ENCODE peak calls at places on chromosome 3, in five cellular contexts. One of them, this sample, is unnamed.

GRCh38 chr3:28476194-28476593 is 127.6 kb upstream of the AZI2 start:
- DNase-seq in small intestine: peak; percentile 4
- DNase-seq in trophoblast cell: no peak
- DNase-seq in ovary: no peak
- DNase-seq in DND-41: no peak
- DNase-seq in this sample: no peak

GRCh38 chr3:195260286-195260905 is 10.6 kb downstream of the XXYLT1 start:
- DNase-seq in ovary: peak; percentile 49
- DNase-seq in DND-41: no peak
- DNase-seq in small intestine: peak; percentile 45
- DNase-seq in trophoblast cell: no peak
- DNase-seq in this sample: no peak

GRCh38 chr3:194134231-194134756 is 1.7 kb upstream of the HES1 start:
- DNase-seq in DND-41: peak; percentile 75
- DNase-seq in small intestine: peak; percentile 49
- DNase-seq in ovary: no peak
- DNase-seq in trophoblast cell: peak; percentile 67
- DNase-seq in this sample: no peak

GRCh38 chr3:32577621-32578556 is 7.2 kb upstream of the DYNC1LI1 start:
- DNase-seq in trophoblast cell: no peak
- DNase-seq in DND-41: peak; percentile 30
- DNase-seq in small intestine: no peak
- DNase-seq in ovary: no peak
- DNase-seq in this sample: no peak

GRCh38 chr3:72897758-72898007 is 9.8 kb downstream of the GXYLT2 start:
- DNase-seq in small intestine: no peak
- DNase-seq in trophoblast cell: no peak
- DNase-seq in DND-41: no peak
- DNase-seq in ovary: no peak
- DNase-seq in this sample: no peak

GRCh38 chr3:25895443-25895842 is 105.6 kb downstream of the OXSM start:
- DNase-seq in trophoblast cell: peak; percentile 26
- DNase-seq in DND-41: no peak
- DNase-seq in ovary: no peak
- DNase-seq in small intestine: no peak
- DNase-seq in this sample: no peak

GRCh38 chr3:136783708-136784191 is 31.6 kb upstream of the STAG1 start:
- DNase-seq in ovary: no peak
- DNase-seq in trophoblast cell: peak; percentile 13
- DNase-seq in small intestine: no peak
- DNase-seq in DND-41: no peak
- DNase-seq in this sample: no peak

GRCh38 chr3:179016979-179017670 is 54.5 kb downstream of the ZMAT3 start:
- DNase-seq in small intestine: no peak
- DNase-seq in DND-41: no peak
- DNase-seq in ovary: no peak
- DNase-seq in trophoblast cell: no peak
- DNase-seq in this sample: no peak

GRCh38 chr3:36763850-36764703 is at the start of gene DCLK3:
- DNase-seq in DND-41: no peak
- DNase-seq in ovary: no peak
- DNase-seq in small intestine: peak; percentile 40
- DNase-seq in trophoblast cell: no peak
- DNase-seq in this sample: no peak

GRCh38 chr3:123861081-123861836 is 22.9 kb downstream of the MYLK start:
- DNase-seq in DND-41: no peak
- DNase-seq in trophoblast cell: peak; percentile 64
- DNase-seq in ovary: no peak
- DNase-seq in small intestine: no peak
- DNase-seq in this sample: no peak

GRCh38 chr3:126646662-126647061 is 8.3 kb downstream of the TXNRD3 start:
- DNase-seq in trophoblast cell: no peak
- DNase-seq in DND-41: no peak
- DNase-seq in ovary: no peak
- DNase-seq in small intestine: no peak
- DNase-seq in this sample: no peak

GRCh38 chr3:17322106-17322793 is 420.2 kb downstream of the TBC1D5 start:
- DNase-seq in ovary: no peak
- DNase-seq in DND-41: no peak
- DNase-seq in small intestine: no peak
- DNase-seq in trophoblast cell: no peak
- DNase-seq in this sample: no peak

GRCh38 chr3:111592941-111593340 is 2.2 kb downstream of the ZBED2 start:
- DNase-seq in DND-41: no peak
- DNase-seq in ovary: no peak
- DNase-seq in small intestine: no peak
- DNase-seq in trophoblast cell: no peak
- DNase-seq in this sample: no peak

GRCh38 chr3:172359231-172359630 is 89.0 kb downstream of the GHSR start:
- DNase-seq in DND-41: no peak
- DNase-seq in ovary: no peak
- DNase-seq in trophoblast cell: no peak
- DNase-seq in small intestine: peak; percentile 10
- DNase-seq in this sample: no peak

GRCh38 chr3:119305271-119305670 is 11.1 kb downstream of the ARHGAP31 start:
- DNase-seq in ovary: no peak
- DNase-seq in small intestine: no peak
- DNase-seq in DND-41: no peak
- DNase-seq in trophoblast cell: no peak
- DNase-seq in this sample: no peak

DNA sequence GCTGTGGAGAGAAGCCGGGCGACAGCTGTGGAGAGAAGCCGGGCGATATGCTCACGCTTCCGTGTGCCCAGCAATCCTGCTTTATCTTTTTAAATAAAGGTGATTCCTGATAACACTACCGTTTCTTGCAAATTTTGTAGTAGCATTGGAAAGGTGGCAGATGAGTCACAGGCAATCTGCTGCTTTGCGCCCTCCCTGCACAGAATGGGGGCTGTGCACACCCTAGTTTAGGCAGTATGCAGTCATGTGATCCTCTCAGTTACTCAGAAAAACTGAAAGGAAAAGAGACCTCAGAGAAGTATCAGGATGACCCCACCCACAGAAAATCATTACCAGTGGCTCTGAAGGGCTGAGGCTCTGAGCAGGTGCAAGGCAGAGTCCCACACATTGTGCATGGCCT is 24.9 kb upstream of the TMCC1 start:
- DNase-seq in DND-41: no peak
- DNase-seq in ovary: no peak
- DNase-seq in small intestine: no peak
- DNase-seq in trophoblast cell: no peak
- DNase-seq in this sample: no peak
- H3K4me1 ChIP-seq in DND-41: no peaks in the 10 kb centered on the region
- H3K4me1 ChIP-seq in ovary: no peaks in the 10 kb centered on the region
- H3K4me1 ChIP-seq in small intestine: no peaks in the 10 kb centered on the region
- H3K4me1 ChIP-seq in trophoblast cell: no peaks in the 10 kb centered on the region
- H3K4me1 ChIP-seq in this sample: no peaks in the 10 kb centered on the region

GRCh38 chr3:53158700-53159414 is 2.2 kb upstream of the PRKCD start:
- DNase-seq in trophoblast cell: no peak
- DNase-seq in small intestine: no peak
- DNase-seq in ovary: no peak
- DNase-seq in DND-41: no peak
- DNase-seq in this sample: no peak
- H3K27me3 ChIP-seq in trophoblast cell: peaks cover 10% of the 10 kb centered on the region
- H3K27me3 ChIP-seq in small intestine: no peaks in the 10 kb centered on the region
- H3K27me3 ChIP-seq in ovary: no peaks in the 10 kb centered on the region
- H3K27me3 ChIP-seq in DND-41: no peaks in the 10 kb centered on the region
- H3K27me3 ChIP-seq in this sample: no peaks in the 10 kb centered on the region

GRCh38 chr3:149630806-149631205 is 27.0 kb downstream of the WWTR1 start:
- DNase-seq in DND-41: no peak
- DNase-seq in ovary: no peak
- DNase-seq in trophoblast cell: no peak
- DNase-seq in small intestine: no peak
- DNase-seq in this sample: no peak
- H3K4me1 ChIP-seq in DND-41: no peaks in the 10 kb centered on the region
- H3K4me1 ChIP-seq in ovary: peaks cover 44% of the 10 kb centered on the region
- H3K4me1 ChIP-seq in trophoblast cell: peaks cover 4% of the 10 kb centered on the region
- H3K4me1 ChIP-seq in small intestine: no peaks in the 10 kb centered on the region
- H3K4me1 ChIP-seq in this sample: peaks cover 93% of the 10 kb centered on the region

GRCh38 chr3:188111002-188111584 is 42.9 kb upstream of the LPP start:
- DNase-seq in DND-41: no peak
- DNase-seq in trophoblast cell: peak; percentile 75
- DNase-seq in ovary: no peak
- DNase-seq in small intestine: no peak
- DNase-seq in this sample: no peak
- H3K27me3 ChIP-seq in DND-41: no peaks in the 10 kb centered on the region
- H3K27me3 ChIP-seq in trophoblast cell: no peaks in the 10 kb centered on the region
- H3K27me3 ChIP-seq in ovary: no peaks in the 10 kb centered on the region
- H3K27me3 ChIP-seq in small intestine: no peaks in the 10 kb centered on the region
- H3K27me3 ChIP-seq in this sample: no peaks in the 10 kb centered on the region

GRCh38 chr3:9915252-9916141 is 1.4 kb upstream of the IL17RC start:
- DNase-seq in ovary: peak; percentile 78
- DNase-seq in small intestine: peak; percentile 55
- DNase-seq in trophoblast cell: peak; percentile 57
- DNase-seq in DND-41: no peak
- DNase-seq in this sample: no peak

GRCh38 chr3:9914559-9915251 is 2.2 kb upstream of the IL17RC start:
- DNase-seq in trophoblast cell: no peak
- DNase-seq in ovary: no peak
- DNase-seq in DND-41: no peak
- DNase-seq in small intestine: no peak
- DNase-seq in this sample: no peak

GRCh38 chr3:9912294-9912935 is 4.5 kb upstream of the IL17RC start:
- DNase-seq in small intestine: peak; percentile 63
- DNase-seq in ovary: no peak
- DNase-seq in DND-41: no peak
- DNase-seq in trophoblast cell: no peak
- DNase-seq in this sample: no peak

GRCh38 chr3:9913601-9914000 is 3.3 kb upstream of the IL17RC start:
- DNase-seq in ovary: no peak
- DNase-seq in small intestine: peak; percentile 50
- DNase-seq in DND-41: no peak
- DNase-seq in trophoblast cell: no peak
- DNase-seq in this sample: no peak

GRCh38 chr3:9914011-9914410 is 2.9 kb upstream of the IL17RC start:
- DNase-seq in DND-41: no peak
- DNase-seq in small intestine: no peak
- DNase-seq in ovary: no peak
- DNase-seq in trophoblast cell: no peak
- DNase-seq in this sample: no peak
- H3K4me1 ChIP-seq in DND-41: peaks cover 21% of the 10 kb centered on the region
- H3K4me1 ChIP-seq in small intestine: peaks cover 6% of the 10 kb centered on the region
- H3K4me1 ChIP-seq in ovary: peaks cover 13% of the 10 kb centered on the region
- H3K4me1 ChIP-seq in trophoblast cell: peaks cover 17% of the 10 kb centered on the region
- H3K4me1 ChIP-seq in this sample: peaks cover 38% of the 10 kb centered on the region

GRCh38 chr3:132090921-132091320 is 56.1 kb upstream of the CPNE4 start:
- DNase-seq in trophoblast cell: no peak
- DNase-seq in small intestine: no peak
- DNase-seq in DND-41: no peak
- DNase-seq in ovary: no peak
- DNase-seq in this sample: no peak
- H3K27me3 ChIP-seq in trophoblast cell: no peaks in the 10 kb centered on the region
- H3K27me3 ChIP-seq in small intestine: no peaks in the 10 kb centered on the region
- H3K27me3 ChIP-seq in DND-41: no peaks in the 10 kb centered on the region
- H3K27me3 ChIP-seq in ovary: no peaks in the 10 kb centered on the region
- H3K27me3 ChIP-seq in this sample: no peaks in the 10 kb centered on the region

GRCh38 chr3:52237006-52237658 is 1.8 kb downstream of the TWF2 start:
- DNase-seq in DND-41: no peak
- DNase-seq in small intestine: no peak
- DNase-seq in ovary: no peak
- DNase-seq in trophoblast cell: no peak
- DNase-seq in this sample: no peak

GRCh38 chr3:52234516-52235447 is 4.2 kb downstream of the TWF2 start:
- DNase-seq in ovary: no peak
- DNase-seq in DND-41: no peak
- DNase-seq in trophoblast cell: no peak
- DNase-seq in small intestine: no peak
- DNase-seq in this sample: no peak

GRCh38 chr3:52237659-52238172 is 1.2 kb downstream of the TWF2 start:
- DNase-seq in trophoblast cell: peak; percentile 49
- DNase-seq in small intestine: no peak
- DNase-seq in ovary: peak; percentile 91
- DNase-seq in DND-41: no peak
- DNase-seq in this sample: peak; percentile 60

GRCh38 chr3:52238193-52238760 is 681 bp downstream of the TWF2 start:
- DNase-seq in ovary: peak; percentile 71
- DNase-seq in DND-41: no peak
- DNase-seq in trophoblast cell: no peak
- DNase-seq in small intestine: no peak
- DNase-seq in this sample: no peak

DNA sequence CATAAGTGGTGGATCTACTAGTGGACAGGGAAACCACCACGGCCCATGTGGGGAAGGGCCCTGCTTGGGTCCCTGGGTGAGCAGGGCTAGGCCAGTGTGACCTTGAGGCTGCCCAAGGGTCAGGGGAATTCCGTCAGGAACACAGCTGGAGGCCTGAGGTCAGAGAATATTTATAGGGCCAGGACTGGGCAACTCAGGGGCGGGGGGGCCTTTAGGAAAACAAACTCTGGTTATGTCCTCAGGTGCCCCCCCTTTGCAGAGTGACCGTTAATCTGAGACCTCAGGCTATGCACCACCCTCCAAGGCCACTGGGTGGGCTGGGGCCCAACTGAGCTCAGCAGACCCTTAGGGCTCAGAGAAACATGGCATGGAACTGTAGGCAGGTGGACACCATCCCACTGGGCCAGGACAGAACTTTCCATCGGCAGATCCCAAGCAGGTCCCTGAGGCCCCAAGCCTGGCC is 2.5 kb downstream of the TWF2 start:
- DNase-seq in ovary: no peak
- DNase-seq in trophoblast cell: no peak
- DNase-seq in DND-41: no peak
- DNase-seq in small intestine: no peak
- DNase-seq in this sample: no peak
- H3K4me1 ChIP-seq in ovary: peaks cover 16% of the 10 kb centered on the region
- H3K4me1 ChIP-seq in trophoblast cell: peaks cover 21% of the 10 kb centered on the region
- H3K4me1 ChIP-seq in DND-41: peaks cover 59% of the 10 kb centered on the region
- H3K4me1 ChIP-seq in small intestine: no peaks in the 10 kb centered on the region
- H3K4me1 ChIP-seq in this sample: peaks cover 26% of the 10 kb centered on the region

GRCh38 chr3:64444619-64445317 is 219.5 kb upstream of the PRICKLE2 start:
- DNase-seq in trophoblast cell: no peak
- DNase-seq in ovary: peak; percentile 27
- DNase-seq in DND-41: no peak
- DNase-seq in small intestine: no peak
- DNase-seq in this sample: no peak
- H3K27me3 ChIP-seq in trophoblast cell: peaks cover 2% of the 10 kb centered on the region
- H3K27me3 ChIP-seq in ovary: no peaks in the 10 kb centered on the region
- H3K27me3 ChIP-seq in DND-41: no peaks in the 10 kb centered on the region
- H3K27me3 ChIP-seq in small intestine: peaks cover 2% of the 10 kb centered on the region
- H3K27me3 ChIP-seq in this sample: no peaks in the 10 kb centered on the region

GRCh38 chr3:33613041-33613440 is 105.0 kb downstream of the CLASP2 start:
- DNase-seq in trophoblast cell: no peak
- DNase-seq in DND-41: no peak
- DNase-seq in ovary: no peak
- DNase-seq in small intestine: no peak
- DNase-seq in this sample: no peak

DNA sequence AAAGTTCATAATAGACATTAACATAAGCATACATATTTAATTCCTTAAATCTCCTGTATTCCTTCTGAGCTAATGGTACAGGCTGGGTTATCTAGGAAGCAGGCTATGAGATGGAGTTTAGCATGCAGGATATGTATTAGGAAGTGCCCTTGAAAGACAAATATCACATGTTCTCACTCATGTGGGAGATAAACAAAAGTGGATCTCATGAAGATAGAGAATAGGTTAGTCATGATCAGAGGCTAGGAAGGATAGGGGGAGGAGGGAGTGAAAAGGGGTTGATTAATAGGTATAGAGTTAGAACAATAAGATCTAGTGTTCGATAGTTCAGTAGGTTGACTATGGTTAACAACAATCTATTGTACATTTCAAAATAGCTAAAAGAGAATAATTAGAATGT is 105.4 kb downstream of the CLASP2 start:
- DNase-seq in trophoblast cell: no peak
- DNase-seq in ovary: no peak
- DNase-seq in DND-41: no peak
- DNase-seq in small intestine: no peak
- DNase-seq in this sample: no peak
- H3K4me1 ChIP-seq in trophoblast cell: no peaks in the 10 kb centered on the region
- H3K4me1 ChIP-seq in ovary: no peaks in the 10 kb centered on the region
- H3K4me1 ChIP-seq in DND-41: no peaks in the 10 kb centered on the region
- H3K4me1 ChIP-seq in small intestine: no peaks in the 10 kb centered on the region
- H3K4me1 ChIP-seq in this sample: no peaks in the 10 kb centered on the region

GRCh38 chr3:169669816-169670215 is 6.3 kb upstream of the MECOM start:
- DNase-seq in DND-41: no peak
- DNase-seq in small intestine: no peak
- DNase-seq in trophoblast cell: no peak
- DNase-seq in ovary: no peak
- DNase-seq in this sample: no peak
- H3K27me3 ChIP-seq in DND-41: peaks cover 5% of the 10 kb centered on the region
- H3K27me3 ChIP-seq in small intestine: no peaks in the 10 kb centered on the region
- H3K27me3 ChIP-seq in trophoblast cell: peaks cover 27% of the 10 kb centered on the region
- H3K27me3 ChIP-seq in ovary: no peaks in the 10 kb centered on the region
- H3K27me3 ChIP-seq in this sample: no peaks in the 10 kb centered on the region

This sample was measured in thoracic aorta.